ENCODE peak calls at places on chromosomes 11 and 22, in five cellular contexts. F, E, G, W and D are unnamed samples.
A peak's percentile ranks its signal among the peaks of the same experiment; 100 is the strongest.

GRCh38 chr11:46001427-46002049 is 79.1 kb downstream of the LARGE2 start:
- DNase-seq in F (no peak), E (no peak), G (no peak), W (no peak), D (no peak)

GRCh38 chr22:49425356-49425755 is 402.3 kb downstream of the BRD1 start:
- DNase-seq in F (no peak), E (no peak), G (no peak), W (no peak), D (no peak)

GRCh38 chr11:101321222-101321621 is 191.6 kb upstream of the PGR start:
- DNase-seq in F (no peak), E (no peak), G (no peak), W (no peak), D (no peak)

GRCh38 chr11:112440518-112440917 is 179.9 kb upstream of the PLET1 start:
- DNase-seq in F (no peak), E (no peak), G (no peak), W (no peak), D (no peak)

GRCh38 chr11:47607380-47607779 is 13.2 kb upstream of the C1QTNF4 start:
- DNase-seq in F (no peak), E (no peak), G (no peak), W (no peak), D (no peak)

GRCh38 chr11:13249992-13250391 is 27.6 kb upstream of the BMAL1 start:
- DNase-seq in F (no peak), E (no peak), G (no peak), W (no peak), D (no peak)

GRCh38 chr11:123702137-123702536 is 39.3 kb downstream of the ZNF202 start:
- DNase-seq in F (no peak), E (no peak), G (no peak), W (peak; percentile 9), D (no peak)

GRCh38 chr22:46612904-46613605 is 7.1 kb upstream of the GRAMD4 start:
- DNase-seq in F (peak; percentile 35), E (no peak), G (peak; percentile 90), W (no peak), D (no peak)

GRCh38 chr22:35561796-35562526 is 21.3 kb downstream of the RASD2 start:
- DNase-seq in F (no peak), E (no peak), G (no peak), W (no peak), D (peak; percentile 48)

GRCh38 chr11:10405858-10406592 is 49.0 kb upstream of the AMPD3 start:
- DNase-seq in F (peak; percentile 80), E (no peak), G (peak; percentile 77), W (peak; percentile 4), D (peak; percentile 81)

DNA sequence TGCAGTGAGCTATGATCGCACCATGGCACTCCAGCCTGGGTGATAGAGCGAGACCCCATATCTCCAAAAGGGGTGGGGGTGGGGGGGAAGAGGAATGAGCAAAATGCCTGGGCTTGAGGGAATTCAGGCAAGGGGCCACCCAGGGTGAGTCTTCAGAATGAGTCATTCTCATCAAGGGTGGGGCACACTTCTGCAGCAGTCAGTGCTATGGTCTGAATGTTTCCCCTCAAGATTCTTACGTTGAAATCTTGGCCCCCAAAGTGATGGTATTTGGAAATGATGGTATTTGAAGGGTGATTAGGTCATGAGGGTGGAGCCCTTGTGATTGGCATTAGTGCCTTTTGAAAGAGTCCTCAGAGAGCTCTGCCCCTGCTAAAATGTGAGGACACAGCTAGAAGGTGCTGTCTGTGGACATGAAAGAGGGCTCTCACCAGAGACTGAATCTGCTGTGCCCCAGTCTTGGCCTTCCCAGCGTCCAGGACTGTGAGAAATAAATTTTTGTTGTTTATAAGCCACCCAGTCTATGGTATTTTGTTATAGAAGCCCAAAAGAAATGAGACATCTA is 86.4 kb upstream of the THY1 start:
- DNase-seq in F (no peak), E (no peak), G (no peak), W (no peak), D (no peak)
- TF ChIP-seq GABPA in F (no peak), E (no peak), G (no peak), W (no peak), D (no peak)

GRCh38 chr11:75200051-75200450 is 40.5 kb upstream of the TPBGL start:
- DNase-seq in F (no peak), E (no peak), G (no peak), W (no peak), D (no peak)

GRCh38 chr11:75197512-75198277 is 42.9 kb upstream of the TPBGL start:
- DNase-seq in F (no peak), E (no peak), G (no peak), W (no peak), D (no peak)

GRCh38 chr11:75196426-75196825 is 44.1 kb upstream of the TPBGL start:
- DNase-seq in F (no peak), E (no peak), G (no peak), W (no peak), D (no peak)

GRCh38 chr11:75199412-75199955 is 41.1 kb upstream of the TPBGL start:
- DNase-seq in F (no peak), E (no peak), G (no peak), W (no peak), D (no peak)

DNA sequence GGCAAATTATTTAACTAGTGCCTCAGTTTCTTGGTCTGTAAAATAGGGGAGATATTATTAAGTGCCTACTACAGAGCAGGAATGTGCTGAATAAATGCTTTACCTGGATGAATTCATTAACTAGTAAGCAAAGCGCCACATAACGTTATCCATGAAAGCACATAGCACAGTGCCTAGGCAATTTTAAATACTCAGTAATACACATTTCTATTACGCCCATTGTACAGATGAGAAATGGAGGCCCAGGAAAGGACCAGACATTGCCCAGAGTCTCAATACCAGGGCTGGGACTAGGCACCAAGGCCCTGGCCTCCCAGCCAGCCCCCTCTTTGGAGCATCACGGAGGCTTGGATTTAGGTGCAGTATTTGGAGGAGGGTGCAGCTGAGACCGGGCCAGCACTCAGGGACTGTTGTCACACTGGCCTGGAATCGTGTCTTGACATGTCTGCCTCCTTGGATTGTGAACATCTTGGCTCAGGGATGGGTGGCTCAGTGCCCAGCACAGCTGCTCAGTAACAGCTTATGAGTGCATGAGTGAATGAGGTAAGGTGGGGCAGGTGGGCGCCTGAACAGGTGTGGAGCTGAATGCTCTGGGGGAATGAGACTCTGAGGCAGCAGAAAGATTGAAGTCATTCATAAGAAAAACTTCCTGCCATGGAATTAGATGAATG is 42.2 kb upstream of the TPBGL start:
- DNase-seq in F (no peak), E (no peak), G (no peak), W (no peak), D (no peak)
- TF ChIP-seq USF2 in F (no peak), E (no peak), G (no peak), W (no peak), D (no peak)

GRCh38 chr11:2777396-2777795 is 77.6 kb upstream of the KCNQ1OT1 start:
- DNase-seq in F (no peak), E (no peak), G (no peak), W (no peak), D (no peak)

GRCh38 chr11:2775626-2776350 is 76.0 kb upstream of the KCNQ1OT1 start:
- DNase-seq in F (no peak), E (no peak), G (no peak), W (no peak), D (no peak)

GRCh38 chr11:2776351-2777061 is 76.7 kb upstream of the KCNQ1OT1 start:
- DNase-seq in F (no peak), E (no peak), G (no peak), W (no peak), D (no peak)

GRCh38 chr11:2774173-2775082 is 74.6 kb upstream of the KCNQ1OT1 start:
- DNase-seq in F (no peak), E (no peak), G (no peak), W (no peak), D (no peak)

GRCh38 chr11:2775083-2775625 is 75.4 kb upstream of the KCNQ1OT1 start:
- DNase-seq in F (no peak), E (no peak), G (no peak), W (peak; percentile 13), D (no peak)
- TF ChIP-seq GABPA in F (no peak), E (no peak), G (no peak), W (no peak), D (no peak)

GRCh38 chr11:134407321-134407828 is 4.7 kb downstream of the B3GAT1 start:
- DNase-seq in F (no peak), E (no peak), G (no peak), W (no peak), D (no peak)
- TF ChIP-seq USF2 in F (no peak), E (no peak), G (no peak), W (no peak), D (no peak)

GRCh38 chr11:1780700-1781592 is 17.2 kb upstream of the CTSD start:
- DNase-seq in F (no peak), E (no peak), G (peak; percentile 61), W (no peak), D (no peak)
- TF ChIP-seq GABPA in F (no peak), E (no peak), G (no peak), W (no peak), D (no peak)

GRCh38 chr11:117819096-117820040 is 5.2 kb downstream of the FXYD2 start:
- DNase-seq in F (peak; percentile 61), E (peak; percentile 86), G (peak; percentile 74), W (no peak), D (peak; percentile 61)
- TF ChIP-seq USF2 in F (no peak), E (no peak), G (no peak), W (no peak), D (no peak)